ENCODE peak calls at places on chromosomes 4 and X, in nine cellular contexts. X is KG1, V is EH, P is iris pigment epithelial cell, T is C1 segment of cervical spinal cord, F is HS-5, E is RPMI8226, M is GDM1, Q is mesothelial cell of epicardium. J is an unnamed sample.

GRCh38 chrX:140572724-140573123 is 67.9 kb upstream of the SOX3 start:
- DNase-seq in X (no peak), V (peak), P (peak), T (no peak), F (no peak), E (peak), M (peak), Q (no peak), J (no peak)

GRCh38 chr4:98950925-98951324 is 22.0 kb upstream of the EIF4E start:
- DNase-seq in X (no peak), V (peak), P (no peak), T (no peak), F (no peak), E (no peak), M (no peak), Q (no peak), J (no peak)

GRCh38 chrX:130909469-130910136 is 6.6 kb upstream of the ENOX2 start:
- DNase-seq in X (no peak), V (peak), P (peak), T (no peak), F (no peak), E (no peak), M (no peak), Q (no peak), J (no peak)

GRCh38 chr4:76696109-76696508 is 201.8 kb downstream of the SOWAHB start:
- DNase-seq in X (no peak), V (peak), P (no peak), T (no peak), F (no peak), E (no peak), M (no peak), Q (no peak), J (no peak)

GRCh38 chr4:108172780-108173598 is 4.3 kb upstream of the LEF1 start:
- DNase-seq in X (peak), V (peak), P (peak), T (no peak), F (no peak), E (no peak), M (peak), Q (peak), J (no peak)

GRCh38 chr4:161604516-161605300 is 559.1 kb downstream of the FSTL5 start:
- DNase-seq in X (no peak), V (no peak), P (no peak), T (no peak), F (no peak), E (no peak), M (no peak), Q (no peak), J (no peak)

GRCh38 chrX:39445336-39445735 is 644.1 kb downstream of the MID1IP1 start:
- DNase-seq in X (peak), V (no peak), P (peak), T (no peak), F (no peak), E (peak), M (no peak), Q (no peak), J (no peak)

GRCh38 chr4:76622126-76622525 is 187.1 kb downstream of the SHROOM3 start:
- DNase-seq in X (no peak), V (peak), P (no peak), T (no peak), F (no peak), E (no peak), M (no peak), Q (no peak), J (peak)

GRCh38 chr4:147590249-147590920 is 26.8 kb upstream of the TMEM184C start:
- DNase-seq in X (peak), V (peak), P (peak), T (no peak), F (no peak), E (peak), M (peak), Q (peak), J (no peak)

GRCh38 chrX:37353646-37354045 is 4.5 kb downstream of the PRRG1 start:
- DNase-seq in X (no peak), V (no peak), P (no peak), T (no peak), F (no peak), E (no peak), M (no peak), Q (no peak), J (no peak)

GRCh38 chr4:13933163-13933562 is 305.6 kb upstream of the BOD1L1 start:
- DNase-seq in X (no peak), V (peak), P (peak), T (no peak), F (no peak), E (no peak), M (no peak), Q (no peak), J (no peak)

GRCh38 chrX:40169193-40170086 is 71.7 kb upstream of the BCOR start:
- DNase-seq in X (peak), V (peak), P (peak), T (no peak), F (no peak), E (peak), M (peak), Q (no peak), J (no peak)

GRCh38 chrX:47817897-47818296 is 18.8 kb upstream of the ZNF81 start:
- DNase-seq in X (no peak), V (no peak), P (no peak), T (no peak), F (no peak), E (no peak), M (no peak), Q (no peak), J (no peak)

GRCh38 chr4:147860960-147861359 is 129.1 kb downstream of the ARHGAP10 start:
- DNase-seq in X (no peak), V (no peak), P (no peak), T (no peak), F (no peak), E (no peak), M (no peak), Q (no peak), J (no peak)

GRCh38 chrX:68018248-68019203 is 414.8 kb downstream of the OPHN1 start:
- DNase-seq in X (no peak), V (peak), P (peak), T (no peak), F (no peak), E (peak), M (peak), Q (no peak), J (no peak)

GRCh38 chrX:1059576-1060561 is 152.6 kb downstream of the CRLF2 start:
- DNase-seq in X (no peak), V (no peak), P (no peak), T (no peak), F (no peak), E (no peak), M (no peak), Q (no peak), J (no peak)

GRCh38 chr4:168183717-168184571 is 91.6 kb downstream of the ANXA10 start:
- DNase-seq in X (peak), V (peak), P (peak), T (no peak), F (no peak), E (peak), M (peak), Q (no peak), J (no peak)

GRCh38 chr4:139816856-139817255 is 151.2 kb downstream of the MGST2 start:
- DNase-seq in X (no peak), V (no peak), P (no peak), T (no peak), F (no peak), E (no peak), M (no peak), Q (no peak), J (no peak)

GRCh38 chr4:38751341-38752043 is 31.3 kb downstream of the TLR10 start:
- DNase-seq in X (no peak), V (no peak), P (no peak), T (no peak), F (no peak), E (peak), M (no peak), Q (no peak), J (no peak)

GRCh38 chrX:123185714-123186113 is 1.6 kb downstream of the GRIA3 start:
- DNase-seq in X (no peak), V (peak), P (no peak), T (no peak), F (no peak), E (no peak), M (no peak), Q (no peak), J (no peak)

GRCh38 chrX:40806511-40807220 is 71.3 kb upstream of the MED14 start:
- DNase-seq in X (no peak), V (no peak), P (no peak), T (no peak), F (no peak), E (no peak), M (no peak), Q (no peak), J (no peak)

GRCh38 chrX:371907-372306 is 14.8 kb downstream of the PPP2R3B start:
- DNase-seq in X (no peak), V (no peak), P (no peak), T (no peak), F (no peak), E (no peak), M (no peak), Q (no peak), J (no peak)

GRCh38 chrX:68234171-68234910 is 199.0 kb downstream of the OPHN1 start:
- DNase-seq in X (no peak), V (no peak), P (no peak), T (no peak), F (no peak), E (no peak), M (no peak), Q (no peak), J (no peak)

GRCh38 chr4:77819409-77819835 is 254 bp upstream of the CNOT6L start:
- DNase-seq in X (no peak), V (peak), P (peak), T (peak), F (no peak), E (peak), M (no peak), Q (peak), J (no peak)

GRCh38 chr4:138259801-138260200 is 17.7 kb upstream of the SLC7A11 start:
- DNase-seq in X (no peak), V (peak), P (peak), T (no peak), F (no peak), E (no peak), M (no peak), Q (no peak), J (peak)

GRCh38 chr4:158538176-158538575 is 16.5 kb downstream of the RXFP1 start:
- DNase-seq in X (no peak), V (peak), P (peak), T (no peak), F (no peak), E (no peak), M (no peak), Q (no peak), J (peak)

GRCh38 chrX:140157143-140157542 is 191.8 kb upstream of the CXorf66 start:
- DNase-seq in X (no peak), V (no peak), P (no peak), T (no peak), F (no peak), E (no peak), M (no peak), Q (no peak), J (no peak)

GRCh38 chrX:129823115-129823514 is 20.6 kb downstream of the ZDHHC9 start:
- DNase-seq in X (no peak), V (peak), P (peak), T (no peak), F (no peak), E (peak), M (peak), Q (no peak), J (no peak)

GRCh38 chrX:11564546-11564945 is 101.2 kb downstream of the ARHGAP6 start:
- DNase-seq in X (no peak), V (no peak), P (no peak), T (no peak), F (no peak), E (no peak), M (no peak), Q (no peak), J (no peak)

GRCh38 chr4:68182382-68182820 is 52.7 kb upstream of the TMPRSS11F start:
- DNase-seq in X (no peak), V (no peak), P (no peak), T (no peak), F (no peak), E (no peak), M (no peak), Q (no peak), J (no peak)

GRCh38 chrX:106933538-106933961 is 13.3 kb downstream of the CLDN2 start:
- DNase-seq in X (no peak), V (peak), P (peak), T (no peak), F (no peak), E (no peak), M (no peak), Q (no peak), J (no peak)

GRCh38 chr4:1249731-1250526 is 999 bp upstream of the CTBP1 start:
- DNase-seq in X (no peak), V (peak), P (peak), T (peak), F (peak), E (peak), M (no peak), Q (no peak), J (no peak)

GRCh38 chr4:112038861-112039260 is 106.4 kb upstream of the FAM241A start:
- DNase-seq in X (no peak), V (peak), P (peak), T (no peak), F (peak), E (no peak), M (no peak), Q (no peak), J (no peak)

GRCh38 chrX:70754169-70754843 is 154.2 kb downstream of the TEX11 start:
- DNase-seq in X (no peak), V (no peak), P (no peak), T (no peak), F (no peak), E (no peak), M (no peak), Q (no peak), J (no peak)

GRCh38 chrX:139834879-139835278 is 98.0 kb downstream of the ATP11C start:
- DNase-seq in X (no peak), V (no peak), P (no peak), T (no peak), F (no peak), E (no peak), M (no peak), Q (no peak), J (no peak)

GRCh38 chr4:186158021-186158859 is 33.1 kb upstream of the CYP4V2 start:
- DNase-seq in X (no peak), V (no peak), P (no peak), T (no peak), F (no peak), E (no peak), M (no peak), Q (no peak), J (no peak)

GRCh38 chr4:158131037-158131436 is 41.8 kb downstream of the GASK1B start:
- DNase-seq in X (no peak), V (peak), P (no peak), T (no peak), F (no peak), E (no peak), M (no peak), Q (no peak), J (no peak)

GRCh38 chr4:163330828-163331628 is 1.4 kb downstream of the NPY1R start:
- DNase-seq in X (no peak), V (no peak), P (no peak), T (no peak), F (no peak), E (no peak), M (no peak), Q (no peak), J (no peak)

GRCh38 chrX:15206306-15206705 is 63.6 kb downstream of the ASB9 start:
- DNase-seq in X (no peak), V (no peak), P (no peak), T (no peak), F (no peak), E (peak), M (no peak), Q (no peak), J (no peak)